ENCODE peak calls at places on chromosomes 16 and 17, in seven cellular contexts. One of them, this sample, is unnamed.

GRCh38 chr16:58709338-58709737 is 24.8 kb upstream of the SLC38A7 start:
- DNase-seq in epithelial cell of esophagus: no peak
- DNase-seq in uterus: no peak
- DNase-seq in adrenal gland: no peak
- DNase-seq in A549: no peak
- DNase-seq in progenitor cell of endocrine pancreas: no peak
- DNase-seq in HFF-Myc: no peak
- DNase-seq in this sample: no peak

GRCh38 chr17:78266231-78266631 is 34.8 kb downstream of the TMEM235 start:
- DNase-seq in A549: no peak
- DNase-seq in epithelial cell of esophagus: no peak
- DNase-seq in adrenal gland: no peak
- DNase-seq in progenitor cell of endocrine pancreas: no peak
- DNase-seq in uterus: no peak
- DNase-seq in HFF-Myc: no peak
- DNase-seq in this sample: no peak

GRCh38 chr17:60077672-60078519 is 825 bp downstream of the HEATR6 start:
- DNase-seq in adrenal gland: peak; percentile 26
- DNase-seq in epithelial cell of esophagus: peak; percentile 36
- DNase-seq in progenitor cell of endocrine pancreas: no peak
- DNase-seq in HFF-Myc: no peak
- DNase-seq in uterus: no peak
- DNase-seq in A549: no peak
- DNase-seq in this sample: no peak

GRCh38 chr16:79966226-79966625 is 365.7 kb upstream of the MAF start:
- DNase-seq in HFF-Myc: no peak
- DNase-seq in progenitor cell of endocrine pancreas: no peak
- DNase-seq in A549: no peak
- DNase-seq in adrenal gland: no peak
- DNase-seq in uterus: no peak
- DNase-seq in epithelial cell of esophagus: no peak
- DNase-seq in this sample: no peak

GRCh38 chr17:39979865-39980401 is 674 bp upstream of the PSMD3 start:
- DNase-seq in uterus: no peak
- DNase-seq in HFF-Myc: no peak
- DNase-seq in epithelial cell of esophagus: peak; percentile 35
- DNase-seq in progenitor cell of endocrine pancreas: peak; percentile 13
- DNase-seq in A549: peak; percentile 48
- DNase-seq in adrenal gland: no peak
- DNase-seq in this sample: peak; percentile 23

GRCh38 chr17:47685556-47686275 is 8.2 kb upstream of the TBKBP1 start:
- DNase-seq in HFF-Myc: no peak
- DNase-seq in progenitor cell of endocrine pancreas: no peak
- DNase-seq in epithelial cell of esophagus: peak; percentile 68
- DNase-seq in uterus: no peak
- DNase-seq in adrenal gland: no peak
- DNase-seq in A549: no peak
- DNase-seq in this sample: no peak

GRCh38 chr17:18278867-18279266 is 18.4 kb downstream of the MIEF2 start:
- DNase-seq in progenitor cell of endocrine pancreas: no peak
- DNase-seq in uterus: no peak
- DNase-seq in adrenal gland: no peak
- DNase-seq in A549: no peak
- DNase-seq in epithelial cell of esophagus: no peak
- DNase-seq in HFF-Myc: no peak
- DNase-seq in this sample: peak; percentile 55

GRCh38 chr16:75175074-75175473 is 26.8 kb downstream of the ZFP1 start:
- DNase-seq in HFF-Myc: no peak
- DNase-seq in epithelial cell of esophagus: no peak
- DNase-seq in progenitor cell of endocrine pancreas: no peak
- DNase-seq in adrenal gland: no peak
- DNase-seq in A549: no peak
- DNase-seq in uterus: no peak
- DNase-seq in this sample: no peak

GRCh38 chr16:2210386-2211365 is at the start of gene BRICD5:
- DNase-seq in A549: no peak
- DNase-seq in epithelial cell of esophagus: no peak
- DNase-seq in adrenal gland: no peak
- DNase-seq in uterus: no peak
- DNase-seq in progenitor cell of endocrine pancreas: no peak
- DNase-seq in HFF-Myc: no peak
- DNase-seq in this sample: no peak

GRCh38 chr16:1054660-1055556 is 17.6 kb upstream of the SSTR5 start:
- DNase-seq in adrenal gland: peak; percentile 67
- DNase-seq in uterus: no peak
- DNase-seq in A549: peak; percentile 57
- DNase-seq in progenitor cell of endocrine pancreas: peak; percentile 69
- DNase-seq in HFF-Myc: no peak
- DNase-seq in epithelial cell of esophagus: no peak
- DNase-seq in this sample: no peak

GRCh38 chr17:76383645-76384221 is 676 bp upstream of the SPHK1 start:
- DNase-seq in progenitor cell of endocrine pancreas: peak; percentile 43
- DNase-seq in A549: peak; percentile 66
- DNase-seq in adrenal gland: peak; percentile 33
- DNase-seq in uterus: peak; percentile 42
- DNase-seq in epithelial cell of esophagus: peak; percentile 57
- DNase-seq in HFF-Myc: no peak
- DNase-seq in this sample: peak; percentile 61

GRCh38 chr17:66299721-66300120 is 2.7 kb upstream of the PRKCA start:
- DNase-seq in A549: no peak
- DNase-seq in uterus: no peak
- DNase-seq in HFF-Myc: no peak
- DNase-seq in progenitor cell of endocrine pancreas: no peak
- DNase-seq in epithelial cell of esophagus: no peak
- DNase-seq in adrenal gland: no peak
- DNase-seq in this sample: no peak

GRCh38 chr16:89507219-89507833 is 877 bp upstream of the SPG7 start:
- DNase-seq in HFF-Myc: no peak
- DNase-seq in A549: no peak
- DNase-seq in epithelial cell of esophagus: no peak
- DNase-seq in adrenal gland: no peak
- DNase-seq in uterus: no peak
- DNase-seq in progenitor cell of endocrine pancreas: no peak
- DNase-seq in this sample: no peak
- TF ChIP-seq CTCF in HFF-Myc: no peak
- TF ChIP-seq CTCF in A549: no peak
- TF ChIP-seq CTCF in epithelial cell of esophagus: no peak
- TF ChIP-seq CTCF in adrenal gland: no peak
- TF ChIP-seq CTCF in uterus: no peak
- TF ChIP-seq CTCF in progenitor cell of endocrine pancreas: no peak
- TF ChIP-seq CTCF in this sample: no peak

GRCh38 chr17:81563861-81564586 is 11.9 kb upstream of the FAAP100 start:
- DNase-seq in uterus: no peak
- DNase-seq in A549: peak; percentile 76
- DNase-seq in epithelial cell of esophagus: peak; percentile 69
- DNase-seq in adrenal gland: no peak
- DNase-seq in progenitor cell of endocrine pancreas: no peak
- DNase-seq in HFF-Myc: no peak
- DNase-seq in this sample: peak; percentile 50
- TF ChIP-seq CTCF in uterus: no peak
- TF ChIP-seq CTCF in A549: no peak
- TF ChIP-seq CTCF in epithelial cell of esophagus: no peak
- TF ChIP-seq CTCF in adrenal gland: no peak
- TF ChIP-seq CTCF in progenitor cell of endocrine pancreas: no peak
- TF ChIP-seq CTCF in HFF-Myc: no peak
- TF ChIP-seq CTCF in this sample: no peak

DNA sequence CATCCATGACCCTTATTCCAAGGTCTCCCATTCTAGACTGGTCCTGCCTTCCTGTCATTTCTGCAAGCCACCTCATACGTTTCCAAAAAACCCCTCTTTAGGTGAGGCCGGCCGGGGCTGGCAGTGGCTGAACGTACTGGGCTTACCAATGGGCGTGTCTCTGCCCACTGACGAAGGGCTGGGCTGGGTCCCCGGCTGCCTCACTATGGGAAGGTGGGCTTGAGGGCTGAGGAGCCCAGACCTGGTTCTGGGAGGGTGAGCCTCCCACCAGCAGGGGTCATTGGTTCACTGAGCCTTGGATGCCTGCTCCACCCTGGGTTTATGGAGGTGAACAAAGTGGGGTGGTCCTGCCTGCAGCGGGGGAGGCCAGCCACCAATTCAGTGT is 19.9 kb downstream of the KDM8 start:
- DNase-seq in A549: no peak
- DNase-seq in adrenal gland: no peak
- DNase-seq in epithelial cell of esophagus: no peak
- DNase-seq in progenitor cell of endocrine pancreas: no peak
- DNase-seq in uterus: no peak
- DNase-seq in HFF-Myc: no peak
- DNase-seq in this sample: no peak
- TF ChIP-seq CTCF in A549: no peak
- TF ChIP-seq CTCF in adrenal gland: no peak
- TF ChIP-seq CTCF in epithelial cell of esophagus: no peak
- TF ChIP-seq CTCF in progenitor cell of endocrine pancreas: peak; percentile 8
- TF ChIP-seq CTCF in uterus: no peak
- TF ChIP-seq CTCF in HFF-Myc: no peak
- TF ChIP-seq CTCF in this sample: peak; percentile 31

DNA sequence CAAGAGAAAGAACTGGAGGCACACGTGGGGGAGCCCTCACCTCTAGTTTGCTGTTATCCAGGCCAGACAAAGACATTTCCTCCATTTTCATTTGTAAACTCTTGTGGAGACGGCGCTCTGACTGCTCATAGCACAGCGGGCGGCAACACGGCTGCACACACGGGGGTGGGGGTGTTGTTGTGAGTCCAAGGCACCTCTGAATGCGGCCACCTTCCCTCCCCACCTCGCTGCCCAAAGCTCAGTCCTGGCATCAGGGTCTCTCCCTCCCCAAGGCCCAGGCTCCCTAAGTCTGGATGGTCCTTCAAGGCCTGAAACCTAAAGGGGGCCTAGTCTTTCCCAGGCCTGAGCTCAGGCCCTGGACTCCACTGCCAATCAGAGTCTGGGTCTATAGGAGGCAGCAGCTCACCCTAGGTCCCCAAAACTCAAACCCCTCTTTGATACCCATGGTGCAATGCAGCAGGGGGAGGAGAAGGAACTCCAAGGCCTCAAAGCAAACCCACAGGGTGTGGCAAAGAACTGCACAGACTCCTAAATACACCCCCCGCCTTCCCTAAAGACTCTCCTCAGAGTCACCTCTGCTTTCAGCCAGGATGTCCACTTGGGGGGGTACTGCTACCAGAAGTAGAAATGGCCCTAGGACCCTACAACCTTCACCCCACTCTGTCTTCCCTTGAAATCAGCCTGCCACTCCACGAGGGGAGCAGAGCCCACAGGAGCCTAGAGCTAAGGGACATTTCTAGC is 1.5 kb downstream of the ATXN7L3 start:
- DNase-seq in epithelial cell of esophagus: peak; percentile 49
- DNase-seq in A549: peak; percentile 77
- DNase-seq in uterus: no peak
- DNase-seq in progenitor cell of endocrine pancreas: no peak
- DNase-seq in adrenal gland: peak; percentile 31
- DNase-seq in HFF-Myc: no peak
- DNase-seq in this sample: no peak
- TF ChIP-seq CTCF in epithelial cell of esophagus: peak; percentile 10
- TF ChIP-seq CTCF in A549: no peak
- TF ChIP-seq CTCF in uterus: no peak
- TF ChIP-seq CTCF in progenitor cell of endocrine pancreas: no peak
- TF ChIP-seq CTCF in adrenal gland: no peak
- TF ChIP-seq CTCF in HFF-Myc: peak; percentile 16
- TF ChIP-seq CTCF in this sample: peak; percentile 26

DNA sequence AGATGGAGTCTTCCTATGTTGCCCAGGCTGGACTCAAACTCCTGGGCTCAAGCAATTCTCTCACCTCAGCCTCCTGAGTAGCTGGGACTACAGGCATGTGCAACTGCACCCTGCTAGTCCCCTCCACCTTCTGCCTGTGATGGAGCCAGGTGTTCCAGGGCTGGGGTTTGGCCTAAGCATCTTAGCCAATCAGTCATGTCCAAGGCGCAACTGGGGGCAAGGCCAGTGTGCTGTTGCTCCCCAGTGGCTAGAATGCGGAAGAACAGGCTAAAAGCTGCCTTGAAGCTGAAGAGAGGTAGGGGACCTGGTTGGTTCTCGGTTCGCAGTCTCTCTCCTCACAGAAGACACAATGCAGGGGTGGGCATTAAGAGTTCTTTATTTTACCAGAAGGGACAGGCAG is 18.6 kb downstream of the FLOT2 start:
- DNase-seq in adrenal gland: no peak
- DNase-seq in HFF-Myc: no peak
- DNase-seq in epithelial cell of esophagus: peak; percentile 74
- DNase-seq in A549: peak; percentile 81
- DNase-seq in progenitor cell of endocrine pancreas: no peak
- DNase-seq in uterus: no peak
- DNase-seq in this sample: peak; percentile 38
- TF ChIP-seq CTCF in adrenal gland: no peak
- TF ChIP-seq CTCF in HFF-Myc: peak; percentile 49
- TF ChIP-seq CTCF in epithelial cell of esophagus: peak; percentile 67
- TF ChIP-seq CTCF in A549: peak; percentile 48
- TF ChIP-seq CTCF in progenitor cell of endocrine pancreas: peak; percentile 58
- TF ChIP-seq CTCF in uterus: peak; percentile 10
- TF ChIP-seq CTCF in this sample: peak; percentile 76

DNA sequence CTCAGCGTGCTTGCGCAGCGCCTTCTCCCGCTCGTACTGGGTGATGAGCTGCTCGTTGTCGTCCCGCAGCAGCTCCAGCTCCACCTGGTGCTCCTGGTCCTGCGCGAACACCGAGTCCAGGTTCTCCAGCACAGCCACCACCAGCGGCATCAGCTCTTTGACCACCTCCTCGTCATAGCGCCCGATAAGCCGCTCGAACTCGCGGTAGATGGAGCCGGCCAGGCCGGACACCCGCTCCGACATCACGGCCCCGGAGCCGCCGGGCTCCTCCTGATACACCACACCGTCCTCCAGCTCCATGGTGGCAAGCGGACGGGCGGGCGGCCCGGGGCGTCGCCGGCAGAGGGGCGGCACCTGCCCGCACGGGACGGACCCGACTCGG is 320 bp downstream of the SPAG9 start:
- DNase-seq in uterus: no peak
- DNase-seq in progenitor cell of endocrine pancreas: no peak
- DNase-seq in A549: peak; percentile 55
- DNase-seq in epithelial cell of esophagus: peak; percentile 53
- DNase-seq in adrenal gland: no peak
- DNase-seq in HFF-Myc: no peak
- DNase-seq in this sample: peak; percentile 22
- TF ChIP-seq CTCF in uterus: no peak
- TF ChIP-seq CTCF in progenitor cell of endocrine pancreas: no peak
- TF ChIP-seq CTCF in A549: no peak
- TF ChIP-seq CTCF in epithelial cell of esophagus: no peak
- TF ChIP-seq CTCF in adrenal gland: no peak
- TF ChIP-seq CTCF in HFF-Myc: no peak
- TF ChIP-seq CTCF in this sample: peak; percentile 4

GRCh38 chr17:35149941-35150340 is 2.3 kb downstream of the UNC45B start:
- DNase-seq in A549: no peak
- DNase-seq in adrenal gland: no peak
- DNase-seq in epithelial cell of esophagus: no peak
- DNase-seq in progenitor cell of endocrine pancreas: no peak
- DNase-seq in HFF-Myc: no peak
- DNase-seq in uterus: no peak
- DNase-seq in this sample: no peak
- TF ChIP-seq CTCF in A549: no peak
- TF ChIP-seq CTCF in adrenal gland: no peak
- TF ChIP-seq CTCF in epithelial cell of esophagus: no peak
- TF ChIP-seq CTCF in progenitor cell of endocrine pancreas: no peak
- TF ChIP-seq CTCF in HFF-Myc: no peak
- TF ChIP-seq CTCF in uterus: no peak
- TF ChIP-seq CTCF in this sample: no peak

This sample was measured in brain microvascular endothelial cell.